ENCODE peak calls at places on chromosomes 11 and 22, in six cellular contexts. H, G, W, T, I and D are unnamed samples. For H3K4me1, the result is how much of the 10 kb centered on the place peaks cover.

GRCh38 chr11:128868851-128869671 is 2.0 kb upstream of the KCNJ1 start:
- DNase-seq in H (no peak), G (no peak), W (no peak), T (no peak), I (no peak), D (no peak)

GRCh38 chr11:78256962-78257361 is 68.2 kb downstream of the USP35 start:
- DNase-seq in H (no peak), G (no peak), W (no peak), T (peak), I (no peak), D (peak)

GRCh38 chr11:66188580-66188979 is 79.9 kb upstream of the RAB1B start:
- DNase-seq in H (no peak), G (no peak), W (no peak), T (no peak), I (no peak), D (no peak)

GRCh38 chr11:68845351-68846002 is 3.8 kb upstream of the CPT1A start:
- DNase-seq in H (no peak), G (no peak), W (no peak), T (peak), I (no peak), D (no peak)

GRCh38 chr11:94885133-94885532 is 88.2 kb downstream of the CWC15 start:
- DNase-seq in H (no peak), G (no peak), W (no peak), T (no peak), I (peak), D (no peak)

GRCh38 chr11:65430406-65431217 is 8.0 kb downstream of the NEAT1 start:
- DNase-seq in H (no peak), G (no peak), W (no peak), T (no peak), I (no peak), D (no peak)

GRCh38 chr11:93020248-93021088 is 51.0 kb downstream of the MTNR1B start:
- DNase-seq in H (no peak), G (no peak), W (no peak), T (no peak), I (no peak), D (no peak)

GRCh38 chr11:75938543-75938942 is 123.5 kb downstream of the UVRAG start:
- DNase-seq in H (no peak), G (no peak), W (no peak), T (no peak), I (no peak), D (no peak)

GRCh38 chr11:69914286-69915150 is 95.3 kb upstream of the FGF3 start:
- DNase-seq in H (no peak), G (no peak), W (no peak), T (peak), I (peak), D (peak)

GRCh38 chr22:27220349-27220748 is 563.0 kb downstream of the MIAT start:
- DNase-seq in H (no peak), G (no peak), W (no peak), T (no peak), I (no peak), D (no peak)

GRCh38 chr11:75347781-75348613 is 3.5 kb downstream of the ARRB1 start:
- DNase-seq in H (peak), G (no peak), W (no peak), T (no peak), I (no peak), D (peak)

GRCh38 chr11:29093416-29093815 is 923.4 kb downstream of the KCNA4 start:
- DNase-seq in H (no peak), G (no peak), W (peak), T (no peak), I (no peak), D (no peak)

GRCh38 chr11:128518493-128519207 is 68.7 kb downstream of the ETS1 start:
- DNase-seq in H (no peak), G (no peak), W (no peak), T (no peak), I (no peak), D (no peak)

GRCh38 chr11:71182791-71183556 is 69.4 kb downstream of the SHANK2 start:
- DNase-seq in H (no peak), G (no peak), W (no peak), T (no peak), I (peak), D (peak)

GRCh38 chr11:11430431-11430830 is 77.4 kb upstream of the CSNK2A3 start:
- DNase-seq in H (no peak), G (no peak), W (no peak), T (no peak), I (no peak), D (peak)

GRCh38 chr11:94279996-94280395 is 24.4 kb upstream of the IZUMO1R start:
- DNase-seq in H (no peak), G (no peak), W (no peak), T (no peak), I (no peak), D (no peak)

GRCh38 chr11:47212938-47213337 is 1.8 kb upstream of the DDB2 start:
- DNase-seq in H (no peak), G (no peak), W (no peak), T (no peak), I (no peak), D (no peak)

GRCh38 chr11:82738116-82738515 is 4.5 kb upstream of the FAM181B start:
- DNase-seq in H (no peak), G (no peak), W (no peak), T (no peak), I (no peak), D (no peak)

GRCh38 chr11:65204646-65205601 is 23.2 kb downstream of the CAPN1 start:
- DNase-seq in H (peak), G (peak), W (no peak), T (peak), I (peak), D (peak)

GRCh38 chr22:44091021-44091721 is 67.1 kb downstream of the PARVB start:
- DNase-seq in H (peak), G (no peak), W (no peak), T (peak), I (no peak), D (no peak)

GRCh38 chr22:24315367-24315781 is 44.7 kb downstream of the SPECC1L start:
- DNase-seq in H (no peak), G (no peak), W (no peak), T (no peak), I (no peak), D (no peak)

GRCh38 chr11:91513734-91514133 is 710.9 kb upstream of the FAT3 start:
- DNase-seq in H (no peak), G (no peak), W (no peak), T (no peak), I (no peak), D (no peak)

GRCh38 chr11:131899954-131900580 is 529.7 kb downstream of the NTM start:
- DNase-seq in H (no peak), G (no peak), W (no peak), T (peak), I (no peak), D (no peak)

GRCh38 chr11:131897247-131897646 is 526.8 kb downstream of the NTM start:
- DNase-seq in H (no peak), G (no peak), W (peak), T (no peak), I (no peak), D (no peak)

GRCh38 chr11:131897976-131898375 is 527.6 kb downstream of the NTM start:
- DNase-seq in H (no peak), G (no peak), W (no peak), T (no peak), I (no peak), D (no peak)

GRCh38 chr11:131895865-131896264 is 525.5 kb downstream of the NTM start:
- DNase-seq in H (no peak), G (no peak), W (no peak), T (no peak), I (no peak), D (no peak)

GRCh38 chr11:131898872-131899400 is 528.5 kb downstream of the NTM start:
- DNase-seq in H (no peak), G (no peak), W (no peak), T (no peak), I (no peak), D (no peak)
- H3K27ac ChIP-seq in H (no peak), G (no peak), W (no peak), T (no peak), I (no peak), D (no peak)

GRCh38 chr22:36858156-36858555 is 2.6 kb upstream of the NCF4 start:
- DNase-seq in H (no peak), G (no peak), W (no peak), T (no peak), I (no peak), D (no peak)

GRCh38 chr22:36860821-36861659 is at the start of gene NCF4:
- DNase-seq in H (no peak), G (no peak), W (no peak), T (peak), I (no peak), D (peak)

GRCh38 chr22:36860438-36860820 is 377 bp upstream of the NCF4 start:
- DNase-seq in H (no peak), G (no peak), W (no peak), T (no peak), I (no peak), D (no peak)

GRCh38 chr22:36858966-36859365 is 1.8 kb upstream of the NCF4 start:
- DNase-seq in H (no peak), G (no peak), W (no peak), T (no peak), I (no peak), D (no peak)

GRCh38 chr22:36860017-36860416 is 789 bp upstream of the NCF4 start:
- DNase-seq in H (no peak), G (no peak), W (no peak), T (no peak), I (no peak), D (no peak)
- TF ChIP-seq CTCF in H (peak), G (no peak), W (no peak), T (no peak), I (no peak), D (no peak)

GRCh38 chr11:83744620-83745192 is 458.5 kb upstream of the CCDC90B start:
- DNase-seq in H (no peak), G (no peak), W (no peak), T (no peak), I (no peak), D (no peak)
- H3K4me1 ChIP-seq in H (under half), G (under half), W (under half), T (under half), I (under half), D (under half)

GRCh38 chr22:41934284-41935014 is 7.8 kb upstream of the TNFRSF13C start:
- DNase-seq in H (no peak), G (no peak), W (no peak), T (no peak), I (peak), D (no peak)

GRCh38 chr22:41935015-41935908 is 8.7 kb upstream of the TNFRSF13C start:
- DNase-seq in H (no peak), G (no peak), W (no peak), T (no peak), I (no peak), D (no peak)

GRCh38 chr22:41931701-41932269 is 5.2 kb upstream of the TNFRSF13C start:
- DNase-seq in H (no peak), G (no peak), W (no peak), T (no peak), I (peak), D (no peak)

GRCh38 chr22:41932353-41932752 is 5.7 kb upstream of the TNFRSF13C start:
- DNase-seq in H (no peak), G (no peak), W (no peak), T (no peak), I (peak), D (no peak)

DNA sequence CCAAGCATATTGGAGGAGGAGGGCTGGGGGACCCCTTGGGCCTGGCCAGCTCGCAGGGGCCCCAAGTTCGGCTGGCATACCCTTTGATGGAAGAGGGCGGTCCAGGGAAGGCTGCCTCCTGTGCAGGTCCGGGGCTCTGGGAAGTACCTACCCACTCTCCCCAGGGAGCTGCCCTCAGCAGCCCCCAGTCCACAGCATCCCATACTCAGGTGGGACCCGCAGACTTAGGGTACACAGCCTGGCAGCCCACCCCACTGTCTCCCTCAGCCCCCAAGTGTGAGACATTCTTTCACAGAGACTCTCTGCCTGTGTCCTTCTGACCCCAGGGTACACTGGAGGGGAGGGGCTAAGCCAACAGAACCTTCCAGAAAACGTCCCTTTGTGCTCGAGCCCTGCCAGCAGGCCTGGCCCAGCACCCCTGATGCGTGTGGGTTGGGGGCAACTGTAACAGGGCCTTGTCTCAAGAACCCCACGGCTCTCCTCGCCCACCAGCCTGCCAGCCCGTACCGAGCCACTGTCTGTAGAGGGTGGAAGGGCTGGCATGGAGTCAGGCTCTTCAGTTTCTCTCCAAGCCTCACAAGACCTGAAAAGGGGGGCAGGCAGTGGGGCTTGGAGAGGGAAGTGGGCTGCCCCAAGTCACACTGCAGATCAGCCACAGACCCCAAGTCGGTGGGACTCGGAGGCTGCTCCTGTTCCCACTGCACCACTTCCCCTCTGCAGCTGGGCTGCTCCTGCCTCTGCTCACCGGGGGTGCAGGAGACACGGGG is 7.0 kb upstream of the TNFRSF13C start:
- DNase-seq in H (no peak), G (no peak), W (no peak), T (no peak), I (no peak), D (no peak)
- H3K27ac ChIP-seq in H (no peak), G (no peak), W (no peak), T (no peak), I (peak), D (no peak)

GRCh38 chr11:59818572-59818971 is 8.0 kb upstream of the MRPL16 start:
- DNase-seq in H (no peak), G (no peak), W (no peak), T (no peak), I (no peak), D (no peak)

DNA sequence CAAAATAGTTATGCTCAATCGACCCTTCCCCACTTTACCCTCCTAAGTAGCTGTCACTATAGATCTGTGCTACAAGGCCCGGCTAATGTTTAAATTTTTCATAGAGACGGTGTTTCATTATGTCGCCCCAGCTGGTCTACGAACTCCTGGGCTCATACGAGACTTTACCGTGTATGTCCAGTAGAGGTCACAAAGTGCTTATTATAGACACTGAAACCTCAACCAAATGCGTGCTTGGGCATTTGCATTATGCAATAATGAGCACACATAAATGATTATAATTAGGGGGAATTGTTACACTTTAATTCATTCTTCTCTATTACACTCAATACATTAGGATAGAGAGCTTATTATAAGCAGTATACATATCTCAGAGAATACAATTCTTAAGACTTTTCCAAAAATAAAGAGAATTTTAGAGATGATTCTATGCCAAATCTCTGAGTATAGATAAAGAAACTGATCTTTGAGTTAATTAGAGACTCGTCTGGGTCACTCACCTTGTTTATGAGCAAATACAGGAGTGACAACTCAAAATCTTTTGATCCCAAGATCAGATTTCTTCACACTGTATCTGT is 12.5 kb upstream of the MRPL16 start:
- DNase-seq in H (peak), G (peak), W (peak), T (no peak), I (peak), D (no peak)
- TF ChIP-seq CTCF in H (peak), G (peak), W (peak), T (peak), I (peak), D (peak)

DNA sequence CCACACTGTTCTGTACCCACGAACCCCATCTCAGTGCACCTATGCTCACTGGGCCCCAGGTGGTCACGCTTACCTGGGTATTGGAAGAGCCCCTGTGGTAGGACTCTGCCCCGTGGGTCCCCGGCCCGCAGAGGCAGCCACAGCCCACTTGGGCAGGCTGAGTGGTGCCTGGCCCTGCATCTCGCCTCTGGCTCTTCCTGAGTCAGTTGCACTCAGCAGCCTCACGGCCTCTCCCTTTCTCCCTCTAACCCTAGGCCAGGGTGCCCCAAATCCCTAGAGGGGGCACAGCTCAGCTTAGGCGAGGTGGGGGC is 9.7 kb downstream of the CRELD2 start:
- DNase-seq in H (no peak), G (no peak), W (no peak), T (no peak), I (no peak), D (no peak)
- H3K4me1 ChIP-seq in H (under half), G (under half), W (under half), T (under half), I (under half), D (under half)

DNA sequence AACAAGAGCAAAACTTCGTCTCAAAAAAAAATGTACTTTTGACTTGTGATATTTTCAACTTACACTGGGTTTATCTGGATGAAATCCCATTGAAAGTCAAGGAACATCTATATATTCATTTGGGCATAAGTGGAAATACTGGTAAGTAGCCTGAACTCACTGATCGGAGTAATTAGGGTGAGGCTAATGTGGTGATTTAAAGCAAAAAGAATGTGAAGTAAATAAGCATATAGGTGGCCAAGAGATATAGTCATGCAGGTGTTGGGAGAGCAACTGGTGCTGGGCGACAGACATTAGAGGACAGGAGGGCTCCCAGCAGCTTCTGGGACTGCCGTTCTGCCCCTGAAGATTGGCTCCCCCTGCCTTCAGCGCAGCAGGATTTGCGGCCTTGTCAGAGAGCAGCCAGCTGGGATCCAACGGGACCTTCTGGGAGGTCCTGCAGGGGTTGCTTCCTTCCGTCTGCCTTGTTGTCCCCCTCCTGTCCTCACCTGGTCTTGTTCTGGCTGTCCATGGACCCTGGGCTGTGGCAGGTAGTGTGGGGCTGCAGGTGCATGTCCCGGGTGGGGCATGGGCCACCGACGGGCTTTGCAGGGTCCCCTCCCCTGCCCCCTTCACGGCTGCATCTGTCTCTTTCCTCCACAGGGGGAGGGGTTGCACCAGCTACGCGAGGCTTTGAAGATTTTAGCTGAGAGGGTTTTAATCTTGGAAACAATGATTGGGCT is 14.1 kb downstream of the RHBDD3 start:
- DNase-seq in H (no peak), G (no peak), W (no peak), T (no peak), I (no peak), D (peak)
- H3K27ac ChIP-seq in H (no peak), G (no peak), W (no peak), T (no peak), I (no peak), D (no peak)

GRCh38 chr22:33710326-33710725 is 209.9 kb downstream of the LARGE1 start:
- DNase-seq in H (no peak), G (no peak), W (no peak), T (no peak), I (no peak), D (no peak)

GRCh38 chr22:33707581-33707980 is 212.7 kb downstream of the LARGE1 start:
- DNase-seq in H (no peak), G (no peak), W (no peak), T (no peak), I (no peak), D (no peak)

DNA sequence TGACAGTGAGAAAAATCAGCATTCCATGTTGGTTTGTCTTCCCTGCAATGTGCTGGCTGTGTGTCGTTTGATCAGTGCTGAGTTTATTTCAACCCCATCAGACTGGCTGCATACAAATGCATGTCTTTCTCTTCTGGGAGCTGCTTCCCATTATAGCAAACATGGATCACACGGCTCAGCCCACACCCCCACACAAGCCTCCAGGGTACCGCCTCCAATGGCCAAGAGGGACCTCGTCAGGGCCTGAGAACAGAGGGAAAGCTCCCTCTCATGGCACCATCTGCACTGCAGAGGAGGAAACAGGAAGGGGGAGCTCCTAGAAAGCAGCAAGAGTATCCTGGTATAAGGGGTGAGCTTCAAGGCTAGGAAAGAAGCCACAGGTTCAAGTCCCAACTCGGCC is 214.2 kb downstream of the LARGE1 start:
- DNase-seq in H (peak), G (no peak), W (no peak), T (no peak), I (peak), D (no peak)
- TF ChIP-seq CTCF in H (no peak), G (no peak), W (no peak), T (no peak), I (peak), D (no peak)